ENCODE peak calls at places on chromosomes 13 and 19, in four cellular contexts. One of them, this sample, is unnamed.

GRCh38 chr19:13817615-13818371 is 22.6 kb downstream of the ZSWIM4 start:
- DNase-seq in ELR: no peak
- DNase-seq in ureter: no peak
- DNase-seq in D341Med: no peak
- DNase-seq in this sample: no peak

GRCh38 chr13:60838581-60838980 is 441.6 kb downstream of the TDRD3 start:
- DNase-seq in ELR: no peak
- DNase-seq in D341Med: no peak
- DNase-seq in ureter: no peak
- DNase-seq in this sample: peak

GRCh38 chr13:30872685-30873443 is 33.2 kb upstream of the MEDAG start:
- DNase-seq in ELR: peak
- DNase-seq in ureter: no peak
- DNase-seq in D341Med: no peak
- DNase-seq in this sample: no peak

GRCh38 chr13:28533441-28534166 is 38.7 kb upstream of the FLT1 start:
- DNase-seq in ELR: peak
- DNase-seq in ureter: no peak
- DNase-seq in D341Med: no peak
- DNase-seq in this sample: no peak

GRCh38 chr13:113608967-113609533 is 24.5 kb downstream of the TFDP1 start:
- DNase-seq in ELR: no peak
- DNase-seq in ureter: no peak
- DNase-seq in D341Med: no peak
- DNase-seq in this sample: no peak

GRCh38 chr13:66409542-66409941 is 820.6 kb downstream of the PCDH9 start:
- DNase-seq in ELR: no peak
- DNase-seq in D341Med: no peak
- DNase-seq in ureter: no peak
- DNase-seq in this sample: no peak

GRCh38 chr13:49082653-49083536 is 107.2 kb downstream of the FNDC3A start:
- DNase-seq in ureter: no peak
- DNase-seq in ELR: peak
- DNase-seq in D341Med: no peak
- DNase-seq in this sample: peak

GRCh38 chr19:42113641-42114348 is 18.5 kb downstream of the POU2F2 start:
- DNase-seq in ureter: no peak
- DNase-seq in ELR: peak
- DNase-seq in D341Med: peak
- DNase-seq in this sample: peak

GRCh38 chr13:112545866-112546265 is 42.1 kb downstream of the TUBGCP3 start:
- DNase-seq in D341Med: no peak
- DNase-seq in ureter: no peak
- DNase-seq in ELR: peak
- DNase-seq in this sample: no peak

GRCh38 chr19:3145909-3146676 is 10.3 kb downstream of the GNA15 start:
- DNase-seq in D341Med: no peak
- DNase-seq in ureter: no peak
- DNase-seq in ELR: no peak
- DNase-seq in this sample: no peak

GRCh38 chr13:46126552-46127171 is 21.8 kb upstream of the CPB2 start:
- DNase-seq in ELR: peak
- DNase-seq in ureter: peak
- DNase-seq in D341Med: peak
- DNase-seq in this sample: peak

GRCh38 chr13:46160474-46161066 is 21.4 kb downstream of the LCP1 start:
- DNase-seq in D341Med: peak
- DNase-seq in ureter: no peak
- DNase-seq in ELR: peak
- DNase-seq in this sample: peak

This sample was measured in GM12865.